ENCODE peak calls at places on chromosomes 5 and 9, in seven cellular contexts. One of them, this sample, is unnamed.
A peak's percentile ranks its signal among the peaks of the same experiment; 100 is the strongest.

GRCh38 chr9:126532019-126532462 is 81.7 kb upstream of the LMX1B start:
- DNase-seq in head of caudate nucleus: no peak
- DNase-seq in osteocyte: no peak
- DNase-seq in neural progenitor cell: no peak
- DNase-seq in astrocyte of the spinal cord: no peak
- DNase-seq in T-helper 17 cell: no peak
- DNase-seq in K562: no peak
- DNase-seq in this sample: no peak

GRCh38 chr5:134845852-134846640 is at the start of gene C5orf24:
- DNase-seq in astrocyte of the spinal cord: peak; percentile 98
- DNase-seq in head of caudate nucleus: peak; percentile 96
- DNase-seq in K562: peak; percentile 97
- DNase-seq in neural progenitor cell: peak; percentile 91
- DNase-seq in T-helper 17 cell: peak; percentile 85
- DNase-seq in osteocyte: peak; percentile 98
- DNase-seq in this sample: peak; percentile 97

GRCh38 chr9:123611228-123611627 is 255.2 kb downstream of the CRB2 start:
- DNase-seq in osteocyte: peak; percentile 13
- DNase-seq in astrocyte of the spinal cord: peak; percentile 25
- DNase-seq in head of caudate nucleus: no peak
- DNase-seq in neural progenitor cell: no peak
- DNase-seq in K562: no peak
- DNase-seq in T-helper 17 cell: no peak
- DNase-seq in this sample: no peak

GRCh38 chr9:76615149-76615548 is 149.1 kb upstream of the PCA3 start:
- DNase-seq in head of caudate nucleus: no peak
- DNase-seq in astrocyte of the spinal cord: no peak
- DNase-seq in K562: no peak
- DNase-seq in osteocyte: no peak
- DNase-seq in neural progenitor cell: no peak
- DNase-seq in T-helper 17 cell: no peak
- DNase-seq in this sample: peak; percentile 32

GRCh38 chr9:31520301-31521085 is 864.0 kb upstream of the ACO1 start:
- DNase-seq in T-helper 17 cell: no peak
- DNase-seq in K562: no peak
- DNase-seq in neural progenitor cell: no peak
- DNase-seq in astrocyte of the spinal cord: no peak
- DNase-seq in osteocyte: no peak
- DNase-seq in head of caudate nucleus: no peak
- DNase-seq in this sample: no peak

GRCh38 chr5:149005077-149005892 is 57.6 kb downstream of the SH3TC2 start:
- DNase-seq in K562: no peak
- DNase-seq in astrocyte of the spinal cord: no peak
- DNase-seq in head of caudate nucleus: no peak
- DNase-seq in neural progenitor cell: no peak
- DNase-seq in osteocyte: no peak
- DNase-seq in T-helper 17 cell: no peak
- DNase-seq in this sample: no peak

GRCh38 chr9:128142061-128142460 is 7.2 kb upstream of the LCN2 start:
- DNase-seq in head of caudate nucleus: no peak
- DNase-seq in neural progenitor cell: no peak
- DNase-seq in osteocyte: no peak
- DNase-seq in T-helper 17 cell: no peak
- DNase-seq in astrocyte of the spinal cord: no peak
- DNase-seq in K562: no peak
- DNase-seq in this sample: no peak

GRCh38 chr9:134863941-134864820 is 16.4 kb upstream of the FCN2 start:
- DNase-seq in astrocyte of the spinal cord: peak; percentile 28
- DNase-seq in head of caudate nucleus: peak; percentile 26
- DNase-seq in osteocyte: no peak
- DNase-seq in neural progenitor cell: no peak
- DNase-seq in K562: no peak
- DNase-seq in T-helper 17 cell: no peak
- DNase-seq in this sample: no peak

GRCh38 chr9:89171231-89171630 is 7.4 kb downstream of the SHC3 start:
- DNase-seq in osteocyte: no peak
- DNase-seq in K562: no peak
- DNase-seq in neural progenitor cell: no peak
- DNase-seq in head of caudate nucleus: no peak
- DNase-seq in astrocyte of the spinal cord: no peak
- DNase-seq in T-helper 17 cell: no peak
- DNase-seq in this sample: no peak

GRCh38 chr5:71836547-71837112 is 117.6 kb downstream of the CARTPT start:
- DNase-seq in K562: no peak
- DNase-seq in neural progenitor cell: no peak
- DNase-seq in osteocyte: no peak
- DNase-seq in T-helper 17 cell: no peak
- DNase-seq in astrocyte of the spinal cord: no peak
- DNase-seq in head of caudate nucleus: no peak
- DNase-seq in this sample: no peak

GRCh38 chr5:54289769-54290168 is 20.6 kb downstream of the ARL15 start:
- DNase-seq in astrocyte of the spinal cord: no peak
- DNase-seq in T-helper 17 cell: no peak
- DNase-seq in K562: no peak
- DNase-seq in head of caudate nucleus: no peak
- DNase-seq in neural progenitor cell: no peak
- DNase-seq in osteocyte: no peak
- DNase-seq in this sample: no peak

GRCh38 chr5:83711982-83712601 is 8.6 kb downstream of the HAPLN1 start:
- DNase-seq in astrocyte of the spinal cord: peak; percentile 54
- DNase-seq in K562: peak; percentile 68
- DNase-seq in head of caudate nucleus: peak; percentile 30
- DNase-seq in osteocyte: no peak
- DNase-seq in T-helper 17 cell: no peak
- DNase-seq in neural progenitor cell: peak; percentile 56
- DNase-seq in this sample: peak; percentile 64

GRCh38 chr5:172383231-172383802 is 71.0 kb downstream of the SH3PXD2B start:
- DNase-seq in astrocyte of the spinal cord: peak; percentile 76
- DNase-seq in K562: no peak
- DNase-seq in osteocyte: no peak
- DNase-seq in T-helper 17 cell: no peak
- DNase-seq in head of caudate nucleus: no peak
- DNase-seq in neural progenitor cell: no peak
- DNase-seq in this sample: no peak

GRCh38 chr5:114055318-114055788 is 306.5 kb upstream of the KCNN2 start:
- DNase-seq in T-helper 17 cell: no peak
- DNase-seq in osteocyte: peak; percentile 88
- DNase-seq in K562: no peak
- DNase-seq in neural progenitor cell: peak; percentile 90
- DNase-seq in astrocyte of the spinal cord: peak; percentile 61
- DNase-seq in head of caudate nucleus: peak; percentile 69
- DNase-seq in this sample: no peak

GRCh38 chr9:129962889-129963703 is 79.9 kb downstream of the FNBP1 start:
- DNase-seq in T-helper 17 cell: peak; percentile 65
- DNase-seq in astrocyte of the spinal cord: peak; percentile 59
- DNase-seq in osteocyte: no peak
- DNase-seq in neural progenitor cell: peak; percentile 21
- DNase-seq in K562: peak; percentile 67
- DNase-seq in head of caudate nucleus: no peak
- DNase-seq in this sample: no peak

GRCh38 chr5:157383151-157383810 is 76.7 kb upstream of the NIPAL4 start:
- DNase-seq in head of caudate nucleus: no peak
- DNase-seq in astrocyte of the spinal cord: no peak
- DNase-seq in osteocyte: peak; percentile 10
- DNase-seq in K562: no peak
- DNase-seq in neural progenitor cell: no peak
- DNase-seq in T-helper 17 cell: no peak
- DNase-seq in this sample: no peak

GRCh38 chr5:65072836-65073620 is 304.3 kb downstream of the CWC27 start:
- DNase-seq in neural progenitor cell: no peak
- DNase-seq in head of caudate nucleus: no peak
- DNase-seq in astrocyte of the spinal cord: peak; percentile 41
- DNase-seq in K562: no peak
- DNase-seq in T-helper 17 cell: no peak
- DNase-seq in osteocyte: no peak
- DNase-seq in this sample: no peak

GRCh38 chr9:120212853-120213200 is 367.1 kb downstream of the CDK5RAP2 start:
- DNase-seq in neural progenitor cell: no peak
- DNase-seq in osteocyte: no peak
- DNase-seq in astrocyte of the spinal cord: no peak
- DNase-seq in K562: no peak
- DNase-seq in T-helper 17 cell: no peak
- DNase-seq in head of caudate nucleus: peak; percentile 55
- DNase-seq in this sample: no peak

GRCh38 chr5:67639311-67639710 is 442.7 kb upstream of the CD180 start:
- DNase-seq in astrocyte of the spinal cord: no peak
- DNase-seq in osteocyte: no peak
- DNase-seq in head of caudate nucleus: no peak
- DNase-seq in neural progenitor cell: no peak
- DNase-seq in T-helper 17 cell: no peak
- DNase-seq in K562: no peak
- DNase-seq in this sample: no peak

GRCh38 chr9:136693490-136694162 is 6.4 kb upstream of the AGPAT2 start:
- DNase-seq in head of caudate nucleus: no peak
- DNase-seq in osteocyte: no peak
- DNase-seq in K562: peak; percentile 79
- DNase-seq in neural progenitor cell: no peak
- DNase-seq in astrocyte of the spinal cord: peak; percentile 16
- DNase-seq in T-helper 17 cell: no peak
- DNase-seq in this sample: no peak

GRCh38 chr9:91154686-91155085 is 207.0 kb downstream of the AUH start:
- DNase-seq in T-helper 17 cell: no peak
- DNase-seq in K562: no peak
- DNase-seq in osteocyte: no peak
- DNase-seq in head of caudate nucleus: no peak
- DNase-seq in astrocyte of the spinal cord: no peak
- DNase-seq in neural progenitor cell: no peak
- DNase-seq in this sample: no peak